ENCODE peak calls at places on chromosomes 11 and 22, in seven cellular contexts. One of them, this sample, is unnamed. For H3K27me3 and H3K36me3, the result is how much of the 10 kb centered on the place peaks cover.

GRCh38 chr22:17786435-17787158 is 12.3 kb upstream of the BID start:
- DNase-seq in GM12878: no peak
- DNase-seq in kidney epithelial cell: no peak
- DNase-seq in right lobe of liver: peak
- DNase-seq in neural progenitor cell: peak
- DNase-seq in ovary: no peak
- DNase-seq in DND-41: peak
- DNase-seq in this sample: no peak

GRCh38 chr11:94020777-94021615 is at the start of gene HEPHL1:
- DNase-seq in kidney epithelial cell: no peak
- DNase-seq in ovary: no peak
- DNase-seq in neural progenitor cell: no peak
- DNase-seq in GM12878: no peak
- DNase-seq in DND-41: no peak
- DNase-seq in right lobe of liver: no peak
- DNase-seq in this sample: no peak

GRCh38 chr11:118283311-118283636 is 19.2 kb upstream of the MPZL2 start:
- DNase-seq in ovary: no peak
- DNase-seq in right lobe of liver: no peak
- DNase-seq in GM12878: no peak
- DNase-seq in neural progenitor cell: no peak
- DNase-seq in kidney epithelial cell: no peak
- DNase-seq in DND-41: no peak
- DNase-seq in this sample: no peak

GRCh38 chr11:47916361-47916841 is 64.0 kb upstream of the PTPRJ start:
- DNase-seq in right lobe of liver: no peak
- DNase-seq in neural progenitor cell: peak
- DNase-seq in DND-41: no peak
- DNase-seq in kidney epithelial cell: no peak
- DNase-seq in GM12878: no peak
- DNase-seq in ovary: peak
- DNase-seq in this sample: no peak

GRCh38 chr11:117565709-117566108 is 231.3 kb downstream of the DSCAML1 start:
- DNase-seq in DND-41: no peak
- DNase-seq in right lobe of liver: peak
- DNase-seq in kidney epithelial cell: no peak
- DNase-seq in neural progenitor cell: peak
- DNase-seq in GM12878: no peak
- DNase-seq in ovary: no peak
- DNase-seq in this sample: no peak

GRCh38 chr11:2844116-2844515 is 41.5 kb downstream of the CDKN1C start:
- DNase-seq in DND-41: peak
- DNase-seq in GM12878: no peak
- DNase-seq in neural progenitor cell: no peak
- DNase-seq in ovary: no peak
- DNase-seq in kidney epithelial cell: no peak
- DNase-seq in right lobe of liver: no peak
- DNase-seq in this sample: no peak

GRCh38 chr11:47905358-47906059 is 57.4 kb upstream of the NUP160 start:
- DNase-seq in right lobe of liver: no peak
- DNase-seq in kidney epithelial cell: no peak
- DNase-seq in ovary: no peak
- DNase-seq in neural progenitor cell: no peak
- DNase-seq in GM12878: no peak
- DNase-seq in DND-41: no peak
- DNase-seq in this sample: no peak

GRCh38 chr22:45397806-45398205 is 15.6 kb downstream of the SMC1B start:
- DNase-seq in GM12878: no peak
- DNase-seq in neural progenitor cell: peak
- DNase-seq in kidney epithelial cell: no peak
- DNase-seq in DND-41: no peak
- DNase-seq in right lobe of liver: no peak
- DNase-seq in ovary: no peak
- DNase-seq in this sample: no peak

GRCh38 chr11:118851970-118852369 is 31.7 kb upstream of the CXCR5 start:
- DNase-seq in right lobe of liver: no peak
- DNase-seq in GM12878: peak
- DNase-seq in kidney epithelial cell: no peak
- DNase-seq in DND-41: no peak
- DNase-seq in ovary: no peak
- DNase-seq in neural progenitor cell: no peak
- DNase-seq in this sample: no peak

GRCh38 chr11:62612366-62613274 is at the start of the genes EML3 and ROM1:
- DNase-seq in kidney epithelial cell: no peak
- DNase-seq in DND-41: peak
- DNase-seq in GM12878: no peak
- DNase-seq in right lobe of liver: peak
- DNase-seq in neural progenitor cell: peak
- DNase-seq in ovary: peak
- DNase-seq in this sample: peak

GRCh38 chr22:30969532-30970355 is 679 bp downstream of the TUG1 start:
- DNase-seq in right lobe of liver: peak
- DNase-seq in ovary: no peak
- DNase-seq in GM12878: no peak
- DNase-seq in kidney epithelial cell: no peak
- DNase-seq in DND-41: peak
- DNase-seq in neural progenitor cell: no peak
- DNase-seq in this sample: peak

GRCh38 chr11:124769804-124770774 is 8.0 kb upstream of the ESAM start:
- DNase-seq in ovary: no peak
- DNase-seq in DND-41: no peak
- DNase-seq in right lobe of liver: no peak
- DNase-seq in kidney epithelial cell: no peak
- DNase-seq in neural progenitor cell: no peak
- DNase-seq in GM12878: no peak
- DNase-seq in this sample: no peak

GRCh38 chr11:110077866-110078325 is 15.3 kb upstream of the ZC3H12C start:
- DNase-seq in right lobe of liver: no peak
- DNase-seq in GM12878: peak
- DNase-seq in DND-41: no peak
- DNase-seq in ovary: no peak
- DNase-seq in neural progenitor cell: no peak
- DNase-seq in kidney epithelial cell: no peak
- DNase-seq in this sample: no peak

GRCh38 chr11:60194511-60194910 is 11.6 kb upstream of the MS4A6A start:
- DNase-seq in kidney epithelial cell: no peak
- DNase-seq in neural progenitor cell: no peak
- DNase-seq in DND-41: peak
- DNase-seq in right lobe of liver: no peak
- DNase-seq in ovary: no peak
- DNase-seq in GM12878: no peak
- DNase-seq in this sample: no peak

GRCh38 chr22:31821572-31821971 is 67.8 kb downstream of the DEPDC5 start:
- DNase-seq in ovary: no peak
- DNase-seq in DND-41: no peak
- DNase-seq in neural progenitor cell: no peak
- DNase-seq in right lobe of liver: no peak
- DNase-seq in kidney epithelial cell: no peak
- DNase-seq in GM12878: no peak
- DNase-seq in this sample: no peak

GRCh38 chr11:72431846-72432245 is 2.5 kb downstream of the CLPB start:
- DNase-seq in kidney epithelial cell: no peak
- DNase-seq in DND-41: no peak
- DNase-seq in right lobe of liver: no peak
- DNase-seq in GM12878: no peak
- DNase-seq in neural progenitor cell: no peak
- DNase-seq in ovary: no peak
- DNase-seq in this sample: no peak

GRCh38 chr11:63915961-63916836 is 765 bp downstream of the RCOR2 start:
- DNase-seq in neural progenitor cell: peak
- DNase-seq in GM12878: no peak
- DNase-seq in right lobe of liver: no peak
- DNase-seq in DND-41: no peak
- DNase-seq in ovary: peak
- DNase-seq in kidney epithelial cell: no peak
- DNase-seq in this sample: peak

GRCh38 chr22:38129021-38129420 is 18.5 kb upstream of the BAIAP2L2 start:
- DNase-seq in neural progenitor cell: no peak
- DNase-seq in GM12878: no peak
- DNase-seq in DND-41: no peak
- DNase-seq in ovary: no peak
- DNase-seq in right lobe of liver: no peak
- DNase-seq in kidney epithelial cell: no peak
- DNase-seq in this sample: no peak

GRCh38 chr22:28328751-28329150 is 350.9 kb downstream of the TTC28 start:
- DNase-seq in DND-41: no peak
- DNase-seq in right lobe of liver: no peak
- DNase-seq in neural progenitor cell: no peak
- DNase-seq in ovary: no peak
- DNase-seq in GM12878: no peak
- DNase-seq in kidney epithelial cell: no peak
- DNase-seq in this sample: no peak

GRCh38 chr22:27382947-27383346 is 418.6 kb downstream of the MN1 start:
- DNase-seq in neural progenitor cell: no peak
- DNase-seq in right lobe of liver: no peak
- DNase-seq in kidney epithelial cell: no peak
- DNase-seq in GM12878: no peak
- DNase-seq in ovary: no peak
- DNase-seq in DND-41: no peak
- DNase-seq in this sample: no peak

GRCh38 chr22:37018815-37019308 is 385 bp downstream of the TST start:
- DNase-seq in ovary: peak
- DNase-seq in GM12878: no peak
- DNase-seq in neural progenitor cell: peak
- DNase-seq in right lobe of liver: peak
- DNase-seq in DND-41: no peak
- DNase-seq in kidney epithelial cell: no peak
- DNase-seq in this sample: no peak

DNA sequence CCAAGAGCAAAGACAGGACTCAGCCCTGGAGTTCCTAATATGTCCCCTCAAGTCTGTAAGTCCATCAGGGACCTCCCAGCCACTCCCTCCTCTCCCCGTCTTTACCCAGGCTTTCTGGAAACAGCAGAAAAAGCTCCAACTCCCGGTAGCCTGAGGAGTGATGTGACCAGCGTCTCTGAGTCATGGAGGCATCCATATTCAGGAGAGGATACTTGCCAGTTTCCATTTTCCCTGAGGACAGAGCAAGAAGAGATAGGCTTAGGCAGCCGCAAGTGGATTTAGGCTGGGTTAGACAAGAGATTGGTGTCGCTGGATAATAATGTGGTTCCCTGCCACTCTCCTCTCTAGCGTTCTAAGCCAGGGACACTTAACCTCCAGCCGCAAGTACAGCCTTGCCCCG is 206.6 kb downstream of the GRIK4 start:
- DNase-seq in ovary: no peak
- DNase-seq in DND-41: no peak
- DNase-seq in neural progenitor cell: no peak
- DNase-seq in GM12878: no peak
- DNase-seq in right lobe of liver: no peak
- DNase-seq in kidney epithelial cell: no peak
- DNase-seq in this sample: no peak
- H3K27me3 ChIP-seq in ovary: under half
- H3K27me3 ChIP-seq in DND-41: under half
- H3K27me3 ChIP-seq in neural progenitor cell: under half
- H3K27me3 ChIP-seq in GM12878: under half
- H3K27me3 ChIP-seq in right lobe of liver: under half
- H3K27me3 ChIP-seq in kidney epithelial cell: under half
- H3K27me3 ChIP-seq in this sample: under half

DNA sequence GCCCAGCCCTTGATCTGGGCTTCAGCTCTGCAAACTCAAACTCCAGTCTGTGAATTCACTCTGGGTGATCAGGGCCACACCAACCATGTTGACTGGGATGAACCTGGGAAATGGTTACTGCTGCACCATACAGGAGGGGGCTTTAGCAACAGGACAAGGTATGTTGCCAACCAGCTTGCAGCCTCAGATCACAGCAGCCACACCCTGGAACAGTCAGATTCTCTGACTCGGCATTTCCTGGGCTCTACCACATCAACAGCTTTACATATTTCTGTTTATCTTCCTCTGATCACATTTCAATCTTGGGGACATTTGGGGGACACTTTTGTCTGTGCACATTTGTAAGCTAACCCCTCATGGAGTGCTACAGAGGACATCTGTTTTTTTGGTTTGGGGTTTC is 267.0 kb upstream of the NCAM1 start:
- DNase-seq in right lobe of liver: no peak
- DNase-seq in ovary: no peak
- DNase-seq in neural progenitor cell: no peak
- DNase-seq in kidney epithelial cell: no peak
- DNase-seq in DND-41: no peak
- DNase-seq in GM12878: no peak
- DNase-seq in this sample: no peak
- H3K36me3 ChIP-seq in right lobe of liver: under half
- H3K36me3 ChIP-seq in ovary: under half
- H3K36me3 ChIP-seq in neural progenitor cell: under half
- H3K36me3 ChIP-seq in kidney epithelial cell: under half
- H3K36me3 ChIP-seq in DND-41: under half
- H3K36me3 ChIP-seq in GM12878: under half
- H3K36me3 ChIP-seq in this sample: under half

DNA sequence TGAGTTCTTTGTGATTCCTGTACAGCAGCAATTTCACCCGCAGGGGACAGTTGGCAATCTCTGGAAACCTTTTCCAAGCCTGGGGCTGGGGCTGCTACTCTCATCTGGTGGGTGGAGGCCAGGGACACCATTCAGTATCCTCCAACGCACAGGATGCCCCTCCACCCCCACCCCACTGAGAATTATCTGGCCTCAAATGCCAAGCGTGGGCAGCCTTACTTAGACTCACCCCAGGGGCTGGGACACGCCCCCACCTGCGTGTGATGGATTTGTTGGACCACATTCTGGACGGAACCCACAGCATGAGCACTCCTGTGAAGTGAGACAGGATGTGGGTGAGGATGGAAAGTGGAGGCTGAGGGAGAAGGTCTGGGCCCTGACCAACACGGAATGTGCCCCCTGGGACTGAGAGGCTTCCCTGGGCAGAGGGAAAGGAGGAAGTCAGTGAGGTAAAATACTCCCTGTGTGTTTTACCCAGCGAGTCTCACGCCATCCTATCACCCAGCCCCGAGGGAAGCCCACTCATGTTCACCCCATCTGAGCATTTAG is 13.7 kb downstream of the RASD2 start:
- DNase-seq in neural progenitor cell: no peak
- DNase-seq in ovary: no peak
- DNase-seq in DND-41: no peak
- DNase-seq in right lobe of liver: no peak
- DNase-seq in kidney epithelial cell: no peak
- DNase-seq in GM12878: no peak
- DNase-seq in this sample: no peak
- H3K27me3 ChIP-seq in neural progenitor cell: under half
- H3K27me3 ChIP-seq in ovary: under half
- H3K27me3 ChIP-seq in DND-41: under half
- H3K27me3 ChIP-seq in right lobe of liver: under half
- H3K27me3 ChIP-seq in kidney epithelial cell: under half
- H3K27me3 ChIP-seq in GM12878: under half
- H3K27me3 ChIP-seq in this sample: under half

DNA sequence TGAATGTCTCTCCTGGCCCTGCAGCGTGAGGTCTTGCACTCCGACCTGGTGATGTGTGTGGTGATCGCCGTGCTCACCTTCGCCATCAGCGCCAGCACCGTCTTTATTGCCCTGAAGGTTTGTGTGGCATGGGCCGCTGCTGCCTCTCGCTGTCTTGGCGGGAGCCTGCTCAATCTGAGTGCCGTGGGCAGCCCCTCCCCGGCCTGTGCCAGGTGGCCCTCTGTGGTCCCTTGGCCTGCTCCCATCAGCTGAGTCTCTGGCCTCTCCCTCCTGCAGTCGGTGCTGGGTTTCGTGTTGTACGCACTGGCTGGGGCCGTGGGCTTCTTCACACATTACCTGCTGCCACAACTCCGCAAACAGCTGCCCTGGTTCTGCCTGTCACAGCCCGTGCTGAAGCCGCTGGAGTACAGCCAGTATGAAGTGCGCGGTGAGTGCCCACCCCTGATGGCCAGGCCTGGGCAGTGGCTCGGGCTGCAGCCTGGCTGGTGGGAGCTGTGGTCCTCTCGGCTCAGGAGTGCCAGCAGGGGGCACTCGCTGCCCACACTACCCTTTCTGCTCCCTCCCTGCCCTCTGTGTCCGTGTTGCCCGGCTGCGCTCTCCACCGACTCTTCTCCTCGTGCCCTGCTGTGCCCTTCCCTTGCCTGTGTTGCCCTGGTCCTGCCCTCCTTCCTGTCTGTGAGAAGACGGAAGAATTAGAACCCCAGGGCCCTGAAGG is 10.2 kb downstream of the PCNX3 start:
- DNase-seq in kidney epithelial cell: no peak
- DNase-seq in ovary: no peak
- DNase-seq in GM12878: no peak
- DNase-seq in right lobe of liver: peak
- DNase-seq in DND-41: no peak
- DNase-seq in neural progenitor cell: peak
- DNase-seq in this sample: peak
- H3K36me3 ChIP-seq in kidney epithelial cell: under half
- H3K36me3 ChIP-seq in ovary: under half
- H3K36me3 ChIP-seq in GM12878: under half
- H3K36me3 ChIP-seq in right lobe of liver: under half
- H3K36me3 ChIP-seq in DND-41: half or more
- H3K36me3 ChIP-seq in neural progenitor cell: under half
- H3K36me3 ChIP-seq in this sample: under half